ENCODE peak calls at places on chromosomes 7 and 10, in six cellular contexts. T is GM23338; A is SJSA1; S is HCEC 1CT; Q is activated CD4-positive, alpha-beta T cell treated with anti-CD3 and anti-CD28 coated beads, Interleukin-2, amount 50 U/mL, for 1 hour; I is erythroblast. K is an unnamed sample.

GRCh38 chr10:78600740-78601139 is 468.0 kb upstream of the ZMIZ1 start:
- DNase-seq in Q (no peak), S (no peak), I (no peak), A (no peak), T (no peak), K (no peak)

GRCh38 chr7:23472974-23473847 is 2.9 kb upstream of the IGF2BP3 start:
- DNase-seq in A (no peak), S (no peak), T (no peak), Q (no peak), I (peak; percentile 84), K (peak; percentile 45)

GRCh38 chr10:100186813-100187212 is 984 bp upstream of the ERLIN1 start:
- DNase-seq in T (peak; percentile 1), A (peak; percentile 38), S (no peak), Q (no peak), I (peak; percentile 52), K (no peak)

GRCh38 chr7:123131556-123132345 is 68.0 kb downstream of the SLC13A1 start:
- DNase-seq in T (no peak), A (no peak), Q (no peak), I (no peak), S (no peak), K (peak; percentile 25)

GRCh38 chr7:92763636-92764423 is 72.5 kb downstream of the CDK6 start:
- DNase-seq in A (peak; percentile 74), Q (no peak), I (peak; percentile 20), T (peak; percentile 96), S (peak; percentile 75), K (peak; percentile 83)

GRCh38 chr7:158814637-158815036 is 14.7 kb downstream of the ESYT2 start:
- DNase-seq in A (no peak), Q (no peak), T (no peak), I (no peak), S (no peak), K (no peak)

GRCh38 chr10:79059859-79060379 is 8.8 kb upstream of the ZMIZ1 start:
- DNase-seq in Q (no peak), T (no peak), S (no peak), A (no peak), I (no peak), K (no peak)

GRCh38 chr10:95382174-95382573 is 91.4 kb upstream of the PDLIM1 start:
- DNase-seq in T (no peak), I (no peak), S (no peak), A (no peak), Q (no peak), K (no peak)

GRCh38 chr10:86048571-86048970 is 318.0 kb downstream of the GRID1 start:
- DNase-seq in Q (no peak), S (no peak), T (no peak), A (no peak), I (no peak), K (no peak)

GRCh38 chr10:43284341-43284910 is 17.6 kb upstream of the RASGEF1A start:
- DNase-seq in A (no peak), T (peak; percentile 76), I (no peak), Q (no peak), S (no peak), K (no peak)

GRCh38 chr7:138980575-138981285 is 459 bp downstream of the KIAA1549 start:
- DNase-seq in T (peak; percentile 66), S (no peak), I (no peak), Q (no peak), A (no peak), K (peak; percentile 18)

K was measured in NCI-H748 treated with DMSO at 0.1 percent for 48 hours.